ENCODE peak calls at places on chromosome 15, in ten cellular contexts. Q is heart left ventricle; V is GM23248; I is astrocyte; A is ovary; H is thyroid gland; T is CD8-positive, alpha-beta T cell; G is right cardiac atrium; R is A549; M is psoas muscle. E is an unnamed sample. For H3K4me1, the result is how much of the 10 kb centered on the place peaks cover.

GRCh38 chr15:92074646-92075045 is 221.1 kb downstream of the SLCO3A1 start:
- DNase-seq in Q (peak), V (peak), I (peak), A (no peak), H (peak), T (no peak), G (peak), R (peak), M (peak), E (no peak)

GRCh38 chr15:47688573-47689086 is 28.7 kb upstream of the SEMA6D start:
- DNase-seq in Q (no peak), V (peak), I (peak), A (no peak), H (no peak), T (no peak), G (no peak), R (no peak), M (no peak), E (no peak)

GRCh38 chr15:54839379-54839778 is 357.4 kb downstream of the RSL24D1 start:
- DNase-seq in Q (no peak), V (no peak), I (no peak), A (no peak), H (no peak), T (no peak), G (no peak), R (no peak), M (no peak), E (no peak)

GRCh38 chr15:71780349-71780976 is 29.9 kb upstream of the NR2E3 start:
- DNase-seq in Q (no peak), V (peak), I (peak), A (peak), H (peak), T (peak), G (no peak), R (peak), M (no peak), E (peak)

GRCh38 chr15:80957556-80957955 is 32.1 kb downstream of the MESD start:
- DNase-seq in Q (no peak), V (peak), I (peak), A (no peak), H (no peak), T (no peak), G (no peak), R (no peak), M (no peak), E (no peak)

GRCh38 chr15:68783226-68784054 is 37.3 kb downstream of the ANP32A start:
- DNase-seq in Q (peak), V (no peak), I (no peak), A (no peak), H (peak), T (peak), G (no peak), R (peak), M (no peak), E (peak)

GRCh38 chr15:85854345-85855097 is 59.8 kb upstream of the KLHL25 start:
- DNase-seq in Q (peak), V (peak), I (peak), A (peak), H (peak), T (peak), G (no peak), R (peak), M (no peak), E (peak)

GRCh38 chr15:30903497-30904187 is at the start of gene FAN1:
- DNase-seq in Q (peak), V (peak), I (peak), A (peak), H (peak), T (peak), G (peak), R (peak), M (peak), E (peak)

GRCh38 chr15:41066516-41066915 is 49.6 kb downstream of the INO80 start:
- DNase-seq in Q (no peak), V (no peak), I (no peak), A (no peak), H (no peak), T (no peak), G (no peak), R (no peak), M (no peak), E (no peak)

GRCh38 chr15:62297933-62298332 is 132.8 kb upstream of the C2CD4B start:
- DNase-seq in Q (no peak), V (no peak), I (no peak), A (no peak), H (no peak), T (no peak), G (no peak), R (no peak), M (no peak), E (no peak)

GRCh38 chr15:78212008-78212407 is 22.4 kb downstream of the ACSBG1 start:
- DNase-seq in Q (peak), V (no peak), I (no peak), A (no peak), H (no peak), T (peak), G (no peak), R (no peak), M (no peak), E (no peak)

GRCh38 chr15:78213956-78214355 is 20.4 kb downstream of the ACSBG1 start:
- DNase-seq in Q (no peak), V (no peak), I (no peak), A (no peak), H (no peak), T (no peak), G (no peak), R (no peak), M (no peak), E (no peak)

GRCh38 chr15:78213425-78213750 is 21.0 kb downstream of the ACSBG1 start:
- DNase-seq in Q (peak), V (no peak), I (no peak), A (no peak), H (no peak), T (no peak), G (no peak), R (no peak), M (no peak), E (no peak)

GRCh38 chr15:78211189-78211921 is 23.0 kb downstream of the ACSBG1 start:
- DNase-seq in Q (peak), V (no peak), I (no peak), A (no peak), H (no peak), T (peak), G (no peak), R (peak), M (no peak), E (no peak)

DNA sequence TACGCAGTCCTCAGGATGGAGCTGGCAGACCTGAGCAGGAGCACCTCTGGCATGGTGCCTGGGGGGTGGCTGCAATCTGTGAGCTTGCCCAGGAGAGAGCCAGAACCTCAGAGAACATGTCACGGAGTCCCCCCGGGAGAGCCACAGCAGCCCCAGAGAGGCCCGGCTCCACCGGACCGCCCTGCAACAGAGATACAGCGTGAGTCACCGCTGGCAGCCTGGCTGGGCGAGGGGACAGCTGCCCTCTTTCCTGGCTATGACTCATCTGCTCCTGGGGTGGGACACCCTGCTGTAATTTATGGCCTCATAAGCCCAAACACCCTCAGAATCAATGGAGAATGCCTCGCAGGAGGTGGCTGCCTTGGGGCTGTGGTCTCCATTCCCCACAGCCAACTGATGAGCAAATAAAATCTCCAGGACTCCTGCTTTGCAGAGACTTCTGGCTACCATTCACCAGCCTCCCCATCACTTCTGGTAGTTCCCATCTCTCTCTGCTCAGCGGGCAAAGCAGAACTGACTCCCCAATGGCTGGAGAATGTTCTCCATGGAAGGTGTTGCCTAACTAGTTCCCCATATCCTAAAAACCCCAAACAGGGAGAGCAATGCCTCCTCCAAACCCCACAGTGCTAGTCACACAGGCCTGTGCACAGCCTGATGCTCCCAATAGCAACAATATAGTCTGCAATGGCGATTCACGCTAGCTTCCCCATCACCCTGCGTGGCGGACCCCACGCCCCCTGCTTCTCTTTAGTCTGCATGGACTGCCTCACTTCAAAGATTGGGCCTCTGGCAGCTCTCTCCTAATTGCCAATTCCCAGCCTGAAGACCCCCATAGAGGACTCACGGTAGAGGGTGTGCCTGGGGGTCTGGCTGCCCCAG is 21.6 kb downstream of the ACSBG1 start:
- DNase-seq in Q (peak), V (peak), I (peak), A (no peak), H (no peak), T (no peak), G (peak), R (peak), M (peak), E (peak)
- H3K27ac ChIP-seq in Q (no peak), V (no peak), I (no peak), A (no peak), H (no peak), T (no peak), G (peak), R (peak), M (peak), E (no peak)

GRCh38 chr15:76342046-76342381 is 5.4 kb downstream of the ISL2 start:
- DNase-seq in Q (no peak), V (no peak), I (no peak), A (no peak), H (no peak), T (no peak), G (no peak), R (no peak), M (no peak), E (no peak)
- H3K4me3 ChIP-seq in Q (no peak), V (no peak), I (no peak), A (no peak), H (no peak), T (no peak), G (no peak), R (no peak), M (peak), E (no peak)

DNA sequence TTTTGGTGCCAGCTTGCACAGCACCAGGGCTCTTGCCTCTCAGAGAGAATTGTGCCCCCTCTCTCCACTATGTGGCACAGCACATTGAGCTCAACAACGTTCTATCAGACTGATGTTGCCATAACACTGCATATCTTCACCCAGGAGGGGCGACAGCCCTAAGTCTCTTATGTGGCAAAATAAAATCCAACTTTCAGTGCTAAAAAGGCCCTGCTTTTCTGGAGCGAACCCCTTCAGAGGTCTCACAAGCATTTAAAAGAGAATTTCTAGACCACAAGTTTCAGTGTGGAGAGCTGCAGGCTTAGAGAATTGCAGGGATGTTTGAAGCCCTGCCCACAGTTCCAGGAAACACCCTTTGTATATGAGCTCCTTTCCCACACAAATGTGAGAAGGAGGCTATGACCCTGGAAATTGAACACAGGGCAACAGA is 85.5 kb downstream of the LIPC start:
- DNase-seq in Q (no peak), V (no peak), I (no peak), A (no peak), H (no peak), T (peak), G (no peak), R (peak), M (no peak), E (no peak)
- H3K4me1 ChIP-seq in Q (under half), V (under half), I (under half), A (under half), H (under half), T (under half), G (under half), R (under half), M (under half), E (under half)

GRCh38 chr15:64045774-64046346 is 425 bp downstream of the DAPK2 start:
- DNase-seq in Q (peak), V (no peak), I (no peak), A (peak), H (peak), T (no peak), G (peak), R (no peak), M (peak), E (no peak)

GRCh38 chr15:64046347-64047153 is at the start of gene DAPK2:
- DNase-seq in Q (peak), V (peak), I (peak), A (peak), H (peak), T (peak), G (peak), R (peak), M (peak), E (peak)

GRCh38 chr15:64044315-64045105 is 1.8 kb downstream of the DAPK2 start:
- DNase-seq in Q (no peak), V (peak), I (no peak), A (no peak), H (no peak), T (no peak), G (peak), R (no peak), M (no peak), E (no peak)

GRCh38 chr15:64048766-64049165 is 2.5 kb upstream of the DAPK2 start:
- DNase-seq in Q (no peak), V (no peak), I (no peak), A (no peak), H (no peak), T (no peak), G (no peak), R (no peak), M (no peak), E (no peak)

GRCh38 chr15:64045106-64045435 is 1.2 kb downstream of the DAPK2 start:
- DNase-seq in Q (no peak), V (peak), I (no peak), A (no peak), H (peak), T (no peak), G (no peak), R (no peak), M (no peak), E (no peak)
- H3K27ac ChIP-seq in Q (peak), V (no peak), I (no peak), A (no peak), H (peak), T (no peak), G (peak), R (no peak), M (peak), E (no peak)

DNA sequence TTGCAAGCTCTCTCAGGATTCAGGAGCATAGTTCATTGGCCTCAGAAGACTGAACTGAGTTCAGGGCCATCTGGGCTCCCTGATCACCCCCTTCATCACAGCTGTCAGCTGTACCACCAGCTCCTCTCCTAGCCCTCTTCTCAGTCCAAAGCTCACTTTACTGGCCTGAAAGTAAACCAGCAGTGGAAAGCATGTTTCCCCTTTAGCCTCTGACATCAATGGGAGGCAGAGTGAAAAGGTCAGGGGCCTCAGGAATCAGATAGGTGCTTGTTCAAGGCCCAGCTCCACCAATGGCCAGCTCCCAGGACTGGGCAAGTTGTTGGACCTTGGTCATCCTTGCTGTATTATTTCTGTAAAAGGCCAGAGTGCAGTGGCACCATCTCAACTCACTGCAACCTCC is 223.4 kb downstream of the TLE3 start:
- DNase-seq in Q (no peak), V (no peak), I (no peak), A (no peak), H (no peak), T (no peak), G (no peak), R (no peak), M (no peak), E (no peak)
- H3K4me3 ChIP-seq in Q (no peak), V (no peak), I (no peak), A (no peak), H (no peak), T (no peak), G (no peak), R (no peak), M (no peak), E (no peak)

GRCh38 chr15:38266247-38266996 is 13.8 kb downstream of the SPRED1 start:
- DNase-seq in Q (no peak), V (peak), I (peak), A (no peak), H (peak), T (no peak), G (no peak), R (no peak), M (no peak), E (no peak)
- H3K4me1 ChIP-seq in Q (half or more), V (under half), I (under half), A (under half), H (under half), T (under half), G (under half), R (under half), M (under half), E (under half)

DNA sequence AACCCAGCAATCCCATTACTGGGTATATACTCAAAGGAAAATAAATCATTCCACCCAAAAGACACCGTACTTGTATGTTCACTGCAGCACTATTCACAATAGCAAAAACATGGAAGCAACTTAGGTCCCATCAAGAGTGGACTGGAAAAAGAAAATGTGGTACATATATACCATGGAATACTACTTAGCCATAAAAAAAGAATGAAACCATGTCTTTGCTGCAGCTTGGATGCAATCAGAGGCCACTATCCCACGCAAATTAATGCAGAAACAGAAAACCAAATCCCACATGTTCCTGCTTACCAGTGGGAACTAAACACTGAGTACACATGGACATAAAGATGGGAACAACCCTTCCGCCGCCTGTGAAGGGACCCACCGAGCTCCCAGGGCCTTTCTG is 34.2 kb downstream of the UACA start:
- DNase-seq in Q (no peak), V (no peak), I (no peak), A (no peak), H (no peak), T (no peak), G (no peak), R (no peak), M (no peak), E (no peak)
- H3K27ac ChIP-seq in Q (no peak), V (no peak), I (no peak), A (no peak), H (no peak), T (no peak), G (no peak), R (no peak), M (no peak), E (no peak)

DNA sequence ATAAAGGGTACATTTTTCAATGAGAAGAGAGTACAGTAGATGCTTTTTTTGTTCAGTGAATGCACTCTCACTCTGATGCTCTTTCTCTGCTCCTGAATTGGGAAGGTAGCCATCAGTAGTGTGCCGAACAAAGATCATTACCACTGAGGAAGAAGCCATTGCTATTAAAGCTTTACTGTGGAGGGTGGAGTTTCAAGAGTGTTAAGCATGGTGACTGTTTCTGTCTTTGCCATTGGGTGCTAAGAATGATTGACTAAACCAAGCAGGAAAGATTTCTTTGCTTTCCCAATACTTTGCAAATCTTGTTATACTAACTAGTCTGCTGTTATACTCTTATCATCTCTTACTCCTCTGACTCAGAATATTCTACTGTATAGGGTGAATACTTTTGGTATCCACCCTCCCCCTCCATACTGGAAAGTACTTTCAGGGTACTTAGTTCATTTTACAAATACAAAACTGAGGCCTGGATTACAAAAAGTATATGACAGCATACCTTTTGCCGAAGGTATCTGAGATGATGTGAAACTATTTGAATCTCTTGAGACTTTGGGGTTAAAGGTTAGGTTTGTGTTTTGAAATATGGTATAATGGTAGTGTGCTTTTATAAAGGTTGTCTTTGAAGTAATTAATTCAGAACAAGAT is 1.7 kb downstream of the RAB11A start:
- DNase-seq in Q (no peak), V (peak), I (peak), A (no peak), H (no peak), T (no peak), G (no peak), R (peak), M (no peak), E (no peak)
- H3K4me3 ChIP-seq in Q (peak), V (peak), I (peak), A (peak), H (peak), T (peak), G (peak), R (peak), M (peak), E (peak)

GRCh38 chr15:98904466-98905048 is 103.0 kb downstream of the PGPEP1L start:
- DNase-seq in Q (no peak), V (peak), I (peak), A (no peak), H (no peak), T (no peak), G (no peak), R (peak), M (no peak), E (peak)
- H3K4me1 ChIP-seq in Q (under half), V (half or more), I (half or more), A (under half), H (under half), T (under half), G (under half), R (half or more), M (under half), E (under half)